ENCODE peak calls at places on chromosome 6, in six cellular contexts. One of them, this sample, is unnamed.

GRCh38 chr6:45554596-45554995 is 176.9 kb upstream of the SUPT3H start:
- DNase-seq in K562: no peak
- DNase-seq in A549: no peak
- DNase-seq in NB4: peak
- DNase-seq in WTC11: no peak
- DNase-seq in HCT116: no peak
- DNase-seq in this sample: no peak

GRCh38 chr6:6998194-6998569 is 109.6 kb upstream of the RREB1 start:
- DNase-seq in A549: no peak
- DNase-seq in HCT116: no peak
- DNase-seq in WTC11: no peak
- DNase-seq in NB4: no peak
- DNase-seq in K562: no peak
- DNase-seq in this sample: no peak

GRCh38 chr6:46781478-46782378 is 11.5 kb upstream of the MEP1A start:
- DNase-seq in WTC11: peak
- DNase-seq in HCT116: peak
- DNase-seq in NB4: peak
- DNase-seq in A549: peak
- DNase-seq in K562: peak
- DNase-seq in this sample: no peak

GRCh38 chr6:354631-355280 is 36.8 kb upstream of the IRF4 start:
- DNase-seq in K562: no peak
- DNase-seq in HCT116: no peak
- DNase-seq in WTC11: no peak
- DNase-seq in NB4: no peak
- DNase-seq in A549: no peak
- DNase-seq in this sample: no peak

GRCh38 chr6:31521835-31522234 is 6.9 kb upstream of the MCCD1 start:
- DNase-seq in HCT116: no peak
- DNase-seq in A549: no peak
- DNase-seq in WTC11: no peak
- DNase-seq in NB4: no peak
- DNase-seq in K562: no peak
- DNase-seq in this sample: no peak

GRCh38 chr6:74128536-74128935 is 432.5 kb downstream of the CD109 start:
- DNase-seq in HCT116: no peak
- DNase-seq in NB4: no peak
- DNase-seq in A549: no peak
- DNase-seq in K562: no peak
- DNase-seq in WTC11: no peak
- DNase-seq in this sample: no peak

GRCh38 chr6:160274846-160275510 is 16.4 kb upstream of the SLC22A2 start:
- DNase-seq in HCT116: no peak
- DNase-seq in WTC11: no peak
- DNase-seq in K562: no peak
- DNase-seq in A549: no peak
- DNase-seq in NB4: no peak
- DNase-seq in this sample: no peak

GRCh38 chr6:15409301-15410125 is 163.6 kb downstream of the JARID2 start:
- DNase-seq in A549: no peak
- DNase-seq in K562: peak
- DNase-seq in NB4: no peak
- DNase-seq in HCT116: no peak
- DNase-seq in WTC11: no peak
- DNase-seq in this sample: no peak

GRCh38 chr6:134169881-134170486 is 117.6 kb upstream of the SLC2A12 start:
- DNase-seq in HCT116: no peak
- DNase-seq in WTC11: no peak
- DNase-seq in A549: no peak
- DNase-seq in K562: no peak
- DNase-seq in NB4: no peak
- DNase-seq in this sample: no peak

GRCh38 chr6:44257007-44257752 is at the start of gene SLC35B2:
- DNase-seq in HCT116: no peak
- DNase-seq in NB4: peak
- DNase-seq in K562: peak
- DNase-seq in A549: peak
- DNase-seq in WTC11: peak
- DNase-seq in this sample: peak

GRCh38 chr6:133805876-133806275 is 83.0 kb upstream of the TCF21 start:
- DNase-seq in HCT116: no peak
- DNase-seq in NB4: peak
- DNase-seq in K562: no peak
- DNase-seq in WTC11: no peak
- DNase-seq in A549: no peak
- DNase-seq in this sample: no peak

GRCh38 chr6:118621799-118622470 is 29.5 kb downstream of the CEP85L start:
- DNase-seq in NB4: no peak
- DNase-seq in K562: no peak
- DNase-seq in HCT116: no peak
- DNase-seq in WTC11: no peak
- DNase-seq in A549: no peak
- DNase-seq in this sample: no peak

GRCh38 chr6:113103618-113104390 is 753.3 kb upstream of the MARCKS start:
- DNase-seq in K562: no peak
- DNase-seq in A549: no peak
- DNase-seq in NB4: no peak
- DNase-seq in HCT116: no peak
- DNase-seq in WTC11: no peak
- DNase-seq in this sample: no peak

GRCh38 chr6:139883776-139884175 is 509.3 kb upstream of the CITED2 start:
- DNase-seq in HCT116: no peak
- DNase-seq in NB4: no peak
- DNase-seq in K562: no peak
- DNase-seq in WTC11: no peak
- DNase-seq in A549: no peak
- DNase-seq in this sample: no peak

GRCh38 chr6:147699637-147700036 is 191.1 kb downstream of the SAMD5 start:
- DNase-seq in K562: no peak
- DNase-seq in WTC11: no peak
- DNase-seq in A549: peak
- DNase-seq in HCT116: peak
- DNase-seq in NB4: no peak
- DNase-seq in this sample: no peak

GRCh38 chr6:146781836-146782235 is 183.1 kb downstream of the ADGB start:
- DNase-seq in A549: no peak
- DNase-seq in HCT116: no peak
- DNase-seq in WTC11: no peak
- DNase-seq in NB4: no peak
- DNase-seq in K562: no peak
- DNase-seq in this sample: no peak

GRCh38 chr6:24874128-24874527 is 61.6 kb downstream of the RIPOR2 start:
- DNase-seq in HCT116: no peak
- DNase-seq in A549: no peak
- DNase-seq in NB4: no peak
- DNase-seq in K562: no peak
- DNase-seq in WTC11: no peak
- DNase-seq in this sample: no peak

GRCh38 chr6:167547751-167548150 is 222.9 kb downstream of the TTLL2 start:
- DNase-seq in WTC11: no peak
- DNase-seq in K562: no peak
- DNase-seq in HCT116: no peak
- DNase-seq in A549: no peak
- DNase-seq in NB4: peak
- DNase-seq in this sample: no peak

GRCh38 chr6:158818580-158819212 is 472 bp downstream of the EZR start:
- DNase-seq in WTC11: peak
- DNase-seq in HCT116: no peak
- DNase-seq in A549: peak
- DNase-seq in NB4: peak
- DNase-seq in K562: peak
- DNase-seq in this sample: no peak

GRCh38 chr6:139291813-139292619 is at the start of gene TXLNB:
- DNase-seq in HCT116: peak
- DNase-seq in A549: no peak
- DNase-seq in WTC11: peak
- DNase-seq in NB4: peak
- DNase-seq in K562: no peak
- DNase-seq in this sample: no peak

GRCh38 chr6:44131880-44132279 is 4.5 kb downstream of the TMEM63B start:
- DNase-seq in HCT116: no peak
- DNase-seq in WTC11: peak
- DNase-seq in NB4: no peak
- DNase-seq in A549: no peak
- DNase-seq in K562: no peak
- DNase-seq in this sample: no peak

GRCh38 chr6:100549406-100550167 is 84.9 kb upstream of the SIM1 start:
- DNase-seq in HCT116: no peak
- DNase-seq in WTC11: no peak
- DNase-seq in NB4: no peak
- DNase-seq in K562: no peak
- DNase-seq in A549: no peak
- DNase-seq in this sample: no peak
- TF ChIP-seq MAX in HCT116: no peak
- TF ChIP-seq MAX in WTC11: no peak
- TF ChIP-seq MAX in NB4: no peak
- TF ChIP-seq MAX in K562: no peak
- TF ChIP-seq MAX in A549: no peak
- TF ChIP-seq MAX in this sample: no peak

GRCh38 chr6:12882761-12883290 is 166.3 kb downstream of the PHACTR1 start:
- DNase-seq in WTC11: no peak
- DNase-seq in HCT116: no peak
- DNase-seq in NB4: no peak
- DNase-seq in A549: no peak
- DNase-seq in K562: no peak
- DNase-seq in this sample: no peak
- TF ChIP-seq MAX in WTC11: no peak
- TF ChIP-seq MAX in HCT116: no peak
- TF ChIP-seq MAX in NB4: no peak
- TF ChIP-seq MAX in A549: no peak
- TF ChIP-seq MAX in K562: no peak
- TF ChIP-seq MAX in this sample: no peak

DNA sequence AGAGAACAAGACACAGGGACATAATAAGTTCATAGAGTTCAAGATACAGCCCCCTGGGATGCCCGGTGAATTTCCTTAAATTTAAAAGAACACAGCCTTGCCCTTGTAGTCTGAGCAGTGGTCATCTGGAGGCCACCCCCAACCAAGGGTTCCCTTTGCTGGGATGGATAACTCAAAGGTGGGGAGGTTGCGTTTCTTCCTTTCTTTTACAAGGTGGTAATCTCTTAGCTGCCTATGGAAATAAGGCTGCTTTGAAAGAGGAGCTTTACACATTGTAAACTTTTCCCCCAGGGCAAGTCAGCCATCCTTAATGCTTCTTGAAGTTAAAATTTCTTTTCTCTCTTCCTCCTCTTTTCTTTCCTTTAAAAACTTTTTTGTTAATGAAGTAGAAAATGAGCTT is 71.2 kb upstream of the PRDM1 start:
- DNase-seq in A549: no peak
- DNase-seq in K562: no peak
- DNase-seq in WTC11: no peak
- DNase-seq in NB4: no peak
- DNase-seq in HCT116: no peak
- DNase-seq in this sample: no peak
- TF ChIP-seq MAX in A549: no peak
- TF ChIP-seq MAX in K562: no peak
- TF ChIP-seq MAX in WTC11: no peak
- TF ChIP-seq MAX in NB4: no peak
- TF ChIP-seq MAX in HCT116: no peak
- TF ChIP-seq MAX in this sample: no peak

GRCh38 chr6:39195792-39196385 is 33.4 kb downstream of the KCNK5 start:
- DNase-seq in WTC11: no peak
- DNase-seq in NB4: no peak
- DNase-seq in K562: peak
- DNase-seq in HCT116: no peak
- DNase-seq in A549: no peak
- DNase-seq in this sample: no peak

GRCh38 chr6:39196648-39197047 is 32.6 kb downstream of the KCNK5 start:
- DNase-seq in WTC11: no peak
- DNase-seq in A549: no peak
- DNase-seq in K562: peak
- DNase-seq in NB4: no peak
- DNase-seq in HCT116: no peak
- DNase-seq in this sample: no peak

GRCh38 chr6:39199976-39200375 is 29.3 kb downstream of the KCNK5 start:
- DNase-seq in HCT116: no peak
- DNase-seq in K562: no peak
- DNase-seq in NB4: no peak
- DNase-seq in WTC11: no peak
- DNase-seq in A549: no peak
- DNase-seq in this sample: no peak

GRCh38 chr6:39199541-39199940 is 29.7 kb downstream of the KCNK5 start:
- DNase-seq in NB4: no peak
- DNase-seq in K562: no peak
- DNase-seq in WTC11: no peak
- DNase-seq in A549: no peak
- DNase-seq in HCT116: no peak
- DNase-seq in this sample: no peak

GRCh38 chr6:39197521-39198500 is 31.5 kb downstream of the KCNK5 start:
- DNase-seq in NB4: no peak
- DNase-seq in WTC11: no peak
- DNase-seq in HCT116: no peak
- DNase-seq in K562: no peak
- DNase-seq in A549: no peak
- DNase-seq in this sample: no peak
- TF ChIP-seq MAX in NB4: no peak
- TF ChIP-seq MAX in WTC11: no peak
- TF ChIP-seq MAX in HCT116: no peak
- TF ChIP-seq MAX in K562: no peak
- TF ChIP-seq MAX in A549: no peak
- TF ChIP-seq MAX in this sample: no peak

GRCh38 chr6:141347075-141347474 is 785.6 kb upstream of the GJE1 start:
- DNase-seq in WTC11: no peak
- DNase-seq in NB4: no peak
- DNase-seq in HCT116: no peak
- DNase-seq in K562: no peak
- DNase-seq in A549: no peak
- DNase-seq in this sample: no peak

GRCh38 chr6:141354191-141354950 is 778.4 kb upstream of the GJE1 start:
- DNase-seq in K562: no peak
- DNase-seq in A549: no peak
- DNase-seq in WTC11: peak
- DNase-seq in NB4: no peak
- DNase-seq in HCT116: peak
- DNase-seq in this sample: peak

GRCh38 chr6:141351721-141352120 is 781.0 kb upstream of the GJE1 start:
- DNase-seq in K562: no peak
- DNase-seq in HCT116: no peak
- DNase-seq in NB4: no peak
- DNase-seq in A549: no peak
- DNase-seq in WTC11: no peak
- DNase-seq in this sample: no peak

GRCh38 chr6:141347906-141348492 is 784.7 kb upstream of the GJE1 start:
- DNase-seq in K562: no peak
- DNase-seq in NB4: no peak
- DNase-seq in WTC11: no peak
- DNase-seq in HCT116: no peak
- DNase-seq in A549: no peak
- DNase-seq in this sample: no peak

DNA sequence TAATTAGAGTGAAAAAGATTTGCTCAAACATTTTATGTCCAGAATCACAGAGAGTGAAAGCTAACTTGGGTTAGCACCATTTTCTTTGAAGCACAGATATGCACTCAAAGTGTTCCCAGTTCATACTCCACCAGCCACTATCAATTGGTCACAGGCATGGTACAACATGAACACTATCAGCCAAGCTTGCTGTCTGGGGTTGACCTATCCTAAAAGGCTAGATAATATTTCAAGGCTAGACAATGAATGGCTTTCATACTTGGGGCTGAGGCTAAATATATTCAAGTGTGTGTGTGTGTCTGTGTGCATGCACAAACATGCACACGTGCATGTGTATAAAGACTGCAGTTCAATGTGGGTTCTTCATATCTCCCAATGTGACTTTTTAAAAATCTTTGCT is 783.0 kb upstream of the GJE1 start:
- DNase-seq in HCT116: no peak
- DNase-seq in A549: no peak
- DNase-seq in K562: no peak
- DNase-seq in WTC11: no peak
- DNase-seq in NB4: no peak
- DNase-seq in this sample: no peak
- TF ChIP-seq MAX in HCT116: no peak
- TF ChIP-seq MAX in A549: no peak
- TF ChIP-seq MAX in K562: no peak
- TF ChIP-seq MAX in WTC11: no peak
- TF ChIP-seq MAX in NB4: no peak
- TF ChIP-seq MAX in this sample: no peak